ENCODE peak calls at places on chromosomes 11 and 22, in four cellular contexts. R, V, X and B are unnamed samples.

GRCh38 chr11:15970506-15971214 is 385.7 kb downstream of the SOX6 start:
- DNase-seq in V (no peak), X (no peak), R (no peak), B (no peak)

GRCh38 chr11:61254403-61255025 is 13.5 kb downstream of the PGA5 start:
- DNase-seq in X (peak), V (peak), R (peak), B (no peak)

GRCh38 chr11:17568944-17569343 is 21.9 kb downstream of the OTOG start:
- DNase-seq in X (no peak), R (no peak), V (no peak), B (no peak)

GRCh38 chr22:22022255-22022840 is 39.8 kb upstream of the TOP3B start:
- DNase-seq in X (peak), V (no peak), R (no peak), B (no peak)

GRCh38 chr11:1305558-1306056 is 3.8 kb downstream of the TOLLIP start:
- DNase-seq in R (no peak), X (no peak), V (no peak), B (no peak)

GRCh38 chr22:30408388-30409101 is 11.7 kb downstream of the SEC14L2 start:
- DNase-seq in R (no peak), V (no peak), X (no peak), B (no peak)

GRCh38 chr11:109728056-109728455 is 306.1 kb downstream of the C11orf87 start:
- DNase-seq in V (no peak), X (no peak), R (peak), B (peak)

GRCh38 chr11:33315822-33316221 is 58.6 kb downstream of the HIPK3 start:
- DNase-seq in V (no peak), X (no peak), R (no peak), B (no peak)

GRCh38 chr11:35617687-35618496 is at the start of gene FJX1:
- DNase-seq in X (peak), V (peak), R (no peak), B (peak)

GRCh38 chr11:64090811-64091516 is 55.2 kb downstream of the FLRT1 start:
- DNase-seq in X (no peak), V (no peak), R (no peak), B (no peak)

GRCh38 chr22:27879923-27880322 is 39.1 kb downstream of the PITPNB start:
- DNase-seq in X (no peak), R (peak), V (no peak), B (no peak)

GRCh38 chr11:95149659-95150294 is 60.1 kb downstream of the ENDOD1 start:
- DNase-seq in R (peak), V (no peak), X (peak), B (peak)

GRCh38 chr11:78147807-78148206 is 8.4 kb upstream of the ALG8 start:
- DNase-seq in V (no peak), R (no peak), X (no peak), B (no peak)

GRCh38 chr22:35517769-35518530 is 22.7 kb upstream of the RASD2 start:
- DNase-seq in X (no peak), V (no peak), R (no peak), B (no peak)

GRCh38 chr11:85809881-85810280 is 1.1 kb downstream of the SYTL2 start:
- DNase-seq in V (no peak), X (no peak), R (no peak), B (no peak)

GRCh38 chr22:40491990-40492631 is 121.7 kb downstream of the SGSM3 start:
- DNase-seq in V (no peak), R (no peak), X (peak), B (no peak)

GRCh38 chr11:44257338-44258189 is 52.4 kb downstream of the ALX4 start:
- DNase-seq in V (no peak), X (no peak), R (no peak), B (no peak)

GRCh38 chr22:47059701-47060161 is 297.3 kb downstream of the TBC1D22A start:
- DNase-seq in V (no peak), R (no peak), X (no peak), B (no peak)

DNA sequence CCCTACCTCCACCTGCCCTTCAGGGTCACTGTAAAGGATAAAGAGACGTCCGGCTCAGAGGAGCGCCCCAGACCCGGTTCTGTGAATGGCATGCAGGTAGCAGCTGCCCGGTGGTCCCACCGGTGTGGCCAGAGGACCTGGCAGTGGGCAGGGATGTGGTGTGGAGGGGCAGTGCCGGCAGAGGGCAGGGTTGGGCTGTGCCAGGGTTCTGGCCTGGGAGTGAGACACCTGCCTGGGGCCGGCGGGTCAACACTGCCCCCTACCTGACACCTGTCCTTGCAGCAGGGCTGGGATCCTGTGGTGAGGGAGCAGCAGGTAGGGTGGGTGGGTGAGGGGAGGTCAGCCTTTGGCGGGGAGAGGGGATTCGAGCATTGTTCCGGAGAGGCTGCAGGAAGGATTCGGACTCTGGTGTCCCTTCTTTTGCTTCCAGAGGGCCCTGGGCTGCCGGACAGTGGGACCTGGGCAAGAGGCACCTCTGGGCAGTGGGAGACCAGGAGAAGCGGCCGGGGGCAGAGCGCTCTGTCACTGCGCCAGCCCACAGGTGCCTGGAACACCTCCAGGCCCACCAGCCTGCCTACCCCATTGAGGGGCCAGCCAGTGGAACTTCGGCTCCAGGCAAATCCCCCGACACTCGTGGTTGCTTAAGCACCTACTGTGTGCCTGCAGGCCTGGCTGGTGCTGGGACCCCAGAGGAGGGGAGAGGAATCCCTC is 1.6 kb upstream of the PHLDA2 start:
- DNase-seq in X (peak), V (no peak), R (peak), B (no peak)
- H3K27ac ChIP-seq in X (peak), V (peak), R (peak), B (peak)

GRCh38 chr11:73379189-73379880 is 3.1 kb downstream of the RELT start:
- DNase-seq in R (no peak), X (no peak), V (no peak), B (no peak)
- H3K27ac ChIP-seq in R (no peak), X (peak), V (no peak), B (no peak)

GRCh38 chr22:31695423-31695822 is 33.4 kb upstream of the PISD start:
- DNase-seq in X (no peak), V (no peak), R (no peak), B (no peak)
- H3K27ac ChIP-seq in X (no peak), V (no peak), R (no peak), B (no peak)

DNA sequence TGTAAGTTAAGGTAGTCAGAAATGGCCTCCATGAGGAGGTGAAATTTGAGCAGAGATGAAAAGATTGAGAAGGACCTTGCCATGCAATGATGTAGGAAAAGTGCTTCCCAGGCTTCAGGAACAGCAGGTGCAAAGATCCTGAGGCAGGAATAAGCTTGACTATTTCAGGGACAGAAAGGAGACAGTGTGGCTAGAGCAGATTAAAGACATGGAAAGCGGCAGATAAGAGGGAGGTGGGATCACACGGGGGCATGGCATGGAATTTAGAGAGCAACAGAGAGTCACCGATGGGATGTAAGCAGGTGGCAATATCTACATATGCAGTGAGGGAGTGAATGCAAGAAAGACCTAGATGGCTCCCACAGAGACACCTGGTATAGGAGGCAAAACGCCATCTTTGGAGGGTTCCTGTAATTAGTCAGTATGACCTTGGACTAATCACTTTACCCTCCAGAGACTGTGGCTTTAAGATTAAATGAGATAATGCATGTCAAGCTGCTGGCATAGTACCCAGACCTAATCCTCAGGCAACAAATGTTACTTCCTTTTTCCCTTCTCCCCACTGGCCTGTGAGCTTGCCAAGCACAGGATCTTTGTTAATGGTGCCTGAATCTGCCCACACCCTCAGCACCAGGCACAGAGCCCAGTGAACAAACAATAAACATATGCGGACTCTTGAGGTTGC is 24.6 kb upstream of the ACER3 start:
- DNase-seq in V (peak), X (peak), R (no peak), B (no peak)
- H3K27ac ChIP-seq in V (no peak), X (peak), R (no peak), B (no peak)

DNA sequence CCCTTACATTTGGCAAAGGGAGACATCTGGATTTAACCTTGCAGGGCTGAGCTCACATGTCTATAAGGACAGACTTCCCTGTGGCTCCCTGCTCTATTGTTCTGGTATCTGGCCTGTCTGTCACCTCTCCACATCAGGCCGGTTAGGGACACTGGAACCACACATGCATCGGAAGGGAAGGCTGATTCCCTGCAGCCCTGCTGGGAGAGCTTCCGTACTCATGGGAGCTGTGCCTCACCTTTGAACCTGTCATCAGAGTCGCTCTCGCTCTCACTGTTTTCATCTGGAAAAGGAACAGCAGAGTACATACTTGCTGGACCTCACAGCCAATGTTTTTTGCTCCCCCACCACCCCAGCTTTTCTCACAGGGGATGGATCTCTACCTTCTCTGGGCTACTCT is 31.2 kb downstream of the RPL27A start:
- DNase-seq in V (no peak), X (no peak), R (no peak), B (no peak)
- H3K27ac ChIP-seq in V (no peak), X (peak), R (no peak), B (no peak)

DNA sequence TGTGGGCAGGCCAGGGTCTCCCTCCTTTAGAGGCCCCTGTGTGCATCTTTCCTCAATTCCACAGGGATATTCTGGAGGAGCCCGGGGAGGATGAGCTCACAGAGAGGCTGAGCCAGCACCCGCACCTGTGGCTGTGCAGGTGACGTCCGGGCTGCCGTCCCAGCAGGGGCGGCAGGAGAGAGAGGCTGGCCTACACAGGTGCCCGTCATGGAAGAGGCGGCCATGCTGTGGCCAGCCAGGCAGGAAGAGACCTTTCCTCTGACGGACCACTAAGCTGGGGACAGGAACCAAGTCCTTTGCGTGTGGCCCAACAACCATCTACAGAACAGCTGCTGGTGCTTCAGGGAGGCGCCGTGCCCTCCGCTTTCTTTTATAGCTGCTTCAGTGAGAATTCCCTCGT is 39.1 kb downstream of the TPCN2 start:
- DNase-seq in X (no peak), R (no peak), V (no peak), B (no peak)
- H3K27ac ChIP-seq in X (peak), R (no peak), V (no peak), B (no peak)